ENCODE peak calls at places on chromosome 11, in four cellular contexts. C, M, Z and G are unnamed samples.

GRCh38 chr11:33933607-33934006 is 41.7 kb upstream of the LMO2 start:
- DNase-seq in M (no peak), C (no peak), Z (no peak), G (no peak)

GRCh38 chr11:110130642-110131238 is 37.5 kb downstream of the ZC3H12C start:
- DNase-seq in C (peak), Z (peak), M (no peak), G (no peak)

GRCh38 chr11:130403301-130403804 is 25.1 kb downstream of the ADAMTS8 start:
- DNase-seq in Z (peak), M (peak), C (peak), G (no peak)

GRCh38 chr11:10878408-10879214 is 20.8 kb upstream of the ZBED5 start:
- DNase-seq in C (peak), M (no peak), Z (no peak), G (no peak)

GRCh38 chr11:31555938-31556337 is 46.4 kb downstream of the ELP4 start:
- DNase-seq in C (no peak), Z (no peak), M (no peak), G (no peak)

GRCh38 chr11:132054822-132055221 is 684.4 kb downstream of the NTM start:
- DNase-seq in Z (no peak), M (peak), C (peak), G (no peak)

GRCh38 chr11:74953448-74953847 is 4.4 kb downstream of the SPCS2 start:
- DNase-seq in C (no peak), Z (no peak), M (no peak), G (no peak)

GRCh38 chr11:66438009-66438503 is 592 bp downstream of the MRPL11 start:
- DNase-seq in Z (no peak), C (no peak), M (no peak), G (no peak)

GRCh38 chr11:44894217-44894617 is 56.5 kb downstream of the TP53I11 start:
- DNase-seq in Z (peak), M (no peak), C (peak), G (no peak)

GRCh38 chr11:19766206-19766605 is 53.6 kb downstream of the NAV2 start:
- DNase-seq in Z (no peak), C (no peak), M (no peak), G (no peak)

GRCh38 chr11:86374586-86374985 is at the start of gene CCDC81:
- DNase-seq in Z (no peak), M (no peak), C (no peak), G (no peak)
- H3K4me3 ChIP-seq in Z (no peak), M (no peak), C (no peak), G (no peak)

DNA sequence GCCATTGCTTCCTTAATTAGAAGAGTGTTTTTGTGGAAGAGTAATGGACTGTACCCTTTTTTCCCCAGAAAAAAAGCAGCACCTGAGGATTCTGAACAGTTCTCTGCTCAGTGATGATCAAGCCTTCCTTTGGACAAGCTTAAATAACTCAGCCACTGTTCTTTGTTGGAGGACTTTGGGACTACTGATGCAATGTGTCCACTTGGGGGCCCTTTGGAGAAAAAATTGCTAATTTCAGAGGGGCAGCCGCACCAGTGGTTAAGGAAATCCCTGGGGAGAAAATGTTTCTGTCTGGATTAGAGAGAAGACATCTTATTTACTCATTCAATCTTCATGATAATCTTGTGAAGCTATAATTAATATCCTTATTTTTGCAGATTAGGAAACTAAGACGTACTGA is 5.3 kb upstream of the KMT2A start:
- DNase-seq in C (no peak), M (no peak), Z (no peak), G (no peak)
- TF ChIP-seq CTCF in C (no peak), M (no peak), Z (no peak), G (no peak)

GRCh38 chr11:121553367-121553766 is 100.6 kb upstream of the SORL1-AS1 start:
- DNase-seq in Z (no peak), M (no peak), C (peak), G (no peak)

GRCh38 chr11:121551463-121551862 is 98.7 kb upstream of the SORL1-AS1 start:
- DNase-seq in C (no peak), M (no peak), Z (no peak), G (no peak)

GRCh38 chr11:121547574-121547973 is 94.8 kb upstream of the SORL1-AS1 start:
- DNase-seq in Z (peak), C (no peak), M (no peak), G (no peak)

GRCh38 chr11:121552160-121552559 is 99.4 kb upstream of the SORL1-AS1 start:
- DNase-seq in C (no peak), Z (no peak), M (no peak), G (no peak)

DNA sequence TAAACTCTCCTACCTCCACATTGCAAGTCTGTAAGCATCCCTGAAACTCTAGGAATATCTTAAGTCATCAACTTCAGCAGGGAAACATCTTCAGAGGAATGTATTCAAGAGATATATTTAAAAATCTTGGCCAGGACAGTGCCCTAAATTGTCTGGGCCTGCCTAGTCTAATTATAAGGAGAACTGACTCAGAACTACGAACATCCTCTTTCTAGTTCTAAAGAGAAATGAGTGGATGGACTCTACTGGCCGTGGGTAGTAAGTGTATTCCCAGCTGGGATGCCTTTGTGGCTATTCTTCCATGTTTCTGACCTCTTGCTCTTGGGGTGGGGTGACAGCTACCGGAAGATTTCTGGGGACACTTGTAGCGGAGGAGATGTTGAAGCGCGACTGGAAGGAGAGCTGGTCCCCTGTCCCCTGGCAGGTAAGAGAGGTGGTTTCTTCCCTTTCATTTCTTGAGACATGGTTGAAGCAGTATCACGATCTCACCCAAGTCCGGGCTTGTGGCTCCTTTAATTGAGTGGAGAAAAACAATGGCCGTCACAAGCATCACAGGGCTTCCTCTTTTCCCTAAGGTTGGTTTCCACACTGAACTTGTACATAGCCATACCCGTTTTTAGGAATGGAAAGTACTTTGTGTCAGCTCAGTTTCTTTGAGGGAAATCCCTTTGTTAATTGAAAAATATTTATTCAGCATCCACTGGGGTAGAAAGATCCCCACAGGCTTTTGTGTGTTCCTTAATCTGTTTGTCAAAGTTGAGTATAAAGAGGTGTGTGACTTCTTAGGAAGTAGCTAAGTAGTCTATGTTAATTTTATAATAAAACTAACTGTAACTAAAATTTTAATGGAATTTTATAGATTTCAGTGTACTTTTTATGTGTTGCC is 97.7 kb upstream of the SORL1-AS1 start:
- DNase-seq in C (peak), M (no peak), Z (no peak), G (no peak)
- H3K4me3 ChIP-seq in C (peak), M (no peak), Z (no peak), G (no peak)

GRCh38 chr11:108121274-108122155 is at the start of gene ACAT1:
- DNase-seq in C (peak), M (no peak), Z (peak), G (peak)
- TF ChIP-seq CTCF in C (peak), M (peak), Z (peak), G (peak)

GRCh38 chr11:104968365-104968855 is at the start of gene CASP4:
- DNase-seq in C (peak), Z (peak), M (peak), G (peak)
- H3K4me3 ChIP-seq in C (peak), Z (peak), M (peak), G (peak)

DNA sequence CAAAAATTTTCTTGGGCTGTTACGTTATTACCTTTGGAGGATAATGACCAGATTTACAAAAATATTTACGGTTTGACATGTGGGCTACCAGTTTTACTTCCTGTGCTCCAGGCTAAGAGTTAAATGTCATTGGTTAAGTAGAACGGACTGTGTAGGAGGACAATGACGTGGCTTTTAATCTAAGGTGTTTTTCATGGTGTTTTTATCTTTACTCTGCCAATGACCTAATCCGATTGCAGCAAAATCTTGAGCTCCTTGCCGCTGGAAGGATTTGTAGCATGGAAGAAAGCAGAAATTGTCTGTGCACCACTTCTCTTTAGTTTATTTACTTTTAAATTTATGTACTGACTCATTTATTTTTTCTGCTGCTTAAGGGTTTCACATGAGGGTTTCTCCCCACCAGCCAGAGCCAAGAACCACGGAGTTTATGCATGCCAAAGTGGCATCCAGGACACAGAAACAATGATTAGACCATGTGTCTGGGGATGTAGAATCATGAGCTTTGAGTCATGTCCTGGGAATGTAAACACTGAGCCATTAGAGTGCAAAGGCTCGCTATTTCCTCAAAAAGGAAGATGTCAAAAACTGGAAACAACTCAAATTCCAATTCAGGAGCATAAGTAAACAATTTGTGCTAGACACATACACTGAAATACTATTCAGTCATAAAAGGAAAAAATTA is 1.9 kb upstream of the CARD16 start:
- DNase-seq in M (peak), C (peak), Z (peak), G (no peak)
- TF ChIP-seq CTCF in M (no peak), C (no peak), Z (no peak), G (no peak)